ENCODE peak calls at places on chromosomes 1 and 21, in eight cellular contexts. Y is astrocyte of the cerebellum; U is thoracic aorta; H is CD8-positive, alpha-beta memory T cell; N is effector memory CD4-positive, alpha-beta T cell; W is PC-3; X is HCT116; T is fibroblast of lung. D is an unnamed sample.

GRCh38 chr1:234535763-234536515 is 57.0 kb upstream of the TARBP1 start:
- DNase-seq in N (no peak), W (no peak), T (peak), U (peak), X (no peak), Y (no peak), H (no peak), D (peak)

GRCh38 chr21:15592271-15592860 is 137.4 kb upstream of the USP25 start:
- DNase-seq in N (no peak), X (peak), U (no peak), W (peak), H (peak), T (peak), Y (peak), D (no peak)

GRCh38 chr1:43441166-43441893 is 12.4 kb downstream of the HYI start:
- DNase-seq in N (no peak), T (no peak), H (no peak), X (no peak), U (no peak), W (no peak), Y (no peak), D (peak)

GRCh38 chr1:30523055-30524020 is 200.0 kb downstream of the MATN1 start:
- DNase-seq in N (no peak), H (no peak), W (peak), X (peak), Y (peak), T (peak), U (no peak), D (no peak)

GRCh38 chr1:8880068-8880676 is 1.7 kb upstream of the ENO1 start:
- DNase-seq in H (no peak), W (peak), Y (peak), T (peak), U (peak), X (no peak), N (no peak), D (peak)

GRCh38 chr1:167500283-167500860 is 18.0 kb downstream of the CD247 start:
- DNase-seq in Y (no peak), H (no peak), U (no peak), T (no peak), X (no peak), N (no peak), W (no peak), D (no peak)

GRCh38 chr1:5998051-5998905 is 6.1 kb upstream of the NPHP4 start:
- DNase-seq in H (no peak), T (no peak), U (no peak), W (no peak), X (no peak), Y (no peak), N (no peak), D (no peak)

GRCh38 chr1:9166289-9167235 is 37.7 kb upstream of the GPR157 start:
- DNase-seq in Y (peak), H (no peak), W (peak), X (no peak), T (peak), N (no peak), U (no peak), D (no peak)

GRCh38 chr1:211420389-211420788 is 71.6 kb downstream of the RD3 start:
- DNase-seq in U (no peak), W (peak), T (peak), X (no peak), Y (peak), H (no peak), N (no peak), D (no peak)

GRCh38 chr1:10918531-10918930 is 93.9 kb upstream of the TARDBP start:
- DNase-seq in H (no peak), Y (peak), T (peak), W (no peak), X (no peak), N (no peak), U (no peak), D (no peak)

GRCh38 chr1:199447906-199448305 is 579.6 kb upstream of the NR5A2 start:
- DNase-seq in W (no peak), H (no peak), U (no peak), N (no peak), X (no peak), T (no peak), Y (no peak), D (no peak)

GRCh38 chr1:4702927-4703326 is 48.5 kb downstream of the AJAP1 start:
- DNase-seq in U (no peak), H (no peak), N (no peak), Y (no peak), X (no peak), W (no peak), T (no peak), D (no peak)

GRCh38 chr21:42630626-42631025 is 22.8 kb upstream of the PDE9A start:
- DNase-seq in T (no peak), U (no peak), Y (no peak), H (no peak), N (no peak), X (no peak), W (no peak), D (no peak)

GRCh38 chr1:79811173-79811572 is 804.6 kb upstream of the ADGRL4 start:
- DNase-seq in Y (peak), W (peak), U (no peak), H (no peak), N (no peak), X (no peak), T (peak), D (no peak)

GRCh38 chr1:54715493-54716298 is at the start of gene TTC4:
- DNase-seq in H (peak), N (peak), Y (peak), W (peak), T (peak), X (peak), U (peak), D (peak)

GRCh38 chr1:54711536-54711935 is 4.1 kb upstream of the TTC4 start:
- DNase-seq in N (no peak), W (no peak), H (no peak), T (no peak), U (no peak), X (no peak), Y (no peak), D (no peak)

GRCh38 chr1:54710841-54711240 is 4.8 kb upstream of the TTC4 start:
- DNase-seq in N (no peak), U (no peak), Y (no peak), W (no peak), H (no peak), X (no peak), T (no peak), D (no peak)

GRCh38 chr1:54716299-54717047 is 812 bp downstream of the TTC4 start:
- DNase-seq in Y (no peak), N (no peak), T (peak), W (peak), X (no peak), U (no peak), H (no peak), D (no peak)

GRCh38 chr1:54714881-54715492 is 674 bp upstream of the TTC4 start:
- DNase-seq in T (no peak), W (peak), U (no peak), X (no peak), Y (no peak), H (peak), N (no peak), D (no peak)
- H3K4me3 ChIP-seq in T (no peak), W (peak), U (peak), X (peak), Y (peak), H (peak), N (peak), D (peak)

GRCh38 chr1:198173832-198174231 is 17.0 kb downstream of the NEK7 start:
- DNase-seq in W (no peak), U (no peak), H (no peak), N (no peak), Y (no peak), T (peak), X (no peak), D (no peak)

GRCh38 chr1:198178615-198179014 is 21.8 kb downstream of the NEK7 start:
- DNase-seq in W (no peak), Y (no peak), X (no peak), T (no peak), U (no peak), N (no peak), H (no peak), D (no peak)

GRCh38 chr1:198174297-198174696 is 17.5 kb downstream of the NEK7 start:
- DNase-seq in Y (no peak), T (no peak), H (peak), X (no peak), U (no peak), N (no peak), W (no peak), D (no peak)

GRCh38 chr1:198176179-198176578 is 19.4 kb downstream of the NEK7 start:
- DNase-seq in X (no peak), W (no peak), H (no peak), Y (no peak), U (no peak), N (no peak), T (no peak), D (no peak)

DNA sequence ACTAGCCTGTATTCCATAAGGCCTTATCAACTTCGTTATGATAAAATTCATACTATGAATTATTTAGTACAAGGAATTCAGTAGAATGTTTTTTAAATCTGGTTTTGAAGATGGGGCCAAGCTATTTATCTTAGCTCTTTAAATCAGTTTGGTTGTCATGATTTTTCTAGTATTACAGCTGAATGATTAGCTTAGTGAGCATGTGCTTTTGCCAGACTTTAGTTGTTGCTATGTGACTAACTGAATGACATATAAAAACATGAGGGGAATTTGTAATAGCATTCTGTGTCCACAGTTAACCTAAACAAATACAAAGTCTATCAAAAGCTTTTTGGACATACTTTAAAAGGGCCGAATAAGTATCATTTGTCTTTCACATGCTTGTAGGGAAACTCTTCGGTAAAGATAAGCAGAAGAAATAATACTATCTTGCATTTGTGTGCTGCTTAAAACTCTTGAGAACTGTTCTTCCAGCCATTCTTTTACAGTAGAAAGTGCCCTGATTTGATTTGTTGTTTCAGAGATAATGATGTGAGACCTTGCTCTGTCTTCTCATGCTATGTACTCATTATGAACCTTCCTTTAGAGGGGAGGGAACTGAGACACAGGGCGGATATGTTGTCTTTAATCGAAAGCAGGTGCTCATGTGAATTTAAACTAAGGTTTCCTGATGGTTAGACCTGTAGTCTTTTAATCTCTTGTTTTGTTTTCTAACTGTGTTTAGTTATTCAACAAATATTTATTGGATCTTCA is 18.8 kb downstream of the NEK7 start:
- DNase-seq in U (no peak), Y (no peak), H (peak), W (peak), T (peak), X (no peak), N (no peak), D (no peak)
- H3K4me3 ChIP-seq in U (no peak), Y (no peak), H (peak), W (no peak), T (no peak), X (no peak), N (no peak), D (no peak)

GRCh38 chr1:204080163-204080903 is 7.4 kb downstream of the SOX13 start:
- DNase-seq in Y (peak), U (peak), X (peak), N (no peak), W (peak), H (no peak), T (peak), D (peak)

GRCh38 chr1:204077979-204078696 is 5.2 kb downstream of the SOX13 start:
- DNase-seq in U (no peak), W (no peak), N (no peak), T (peak), H (no peak), X (no peak), Y (no peak), D (no peak)

GRCh38 chr1:204081791-204082513 is 9.0 kb downstream of the SOX13 start:
- DNase-seq in T (no peak), H (no peak), N (no peak), U (no peak), W (no peak), X (no peak), Y (no peak), D (peak)

GRCh38 chr1:204081156-204081790 is 8.4 kb downstream of the SOX13 start:
- DNase-seq in H (no peak), W (no peak), U (no peak), T (peak), X (no peak), N (no peak), Y (no peak), D (peak)

GRCh38 chr1:204079608-204079999 is 6.7 kb downstream of the SOX13 start:
- DNase-seq in H (no peak), T (no peak), X (no peak), W (no peak), Y (no peak), N (no peak), U (no peak), D (no peak)
- H3K4me3 ChIP-seq in H (no peak), T (no peak), X (peak), W (peak), Y (no peak), N (no peak), U (peak), D (no peak)

GRCh38 chr1:230107941-230108340 is 40.9 kb downstream of the GALNT2 start:
- DNase-seq in T (no peak), Y (no peak), X (no peak), U (no peak), H (no peak), W (no peak), N (no peak), D (no peak)

GRCh38 chr1:230105754-230106625 is 39.0 kb downstream of the GALNT2 start:
- DNase-seq in U (no peak), T (peak), Y (no peak), X (peak), H (no peak), W (peak), N (no peak), D (no peak)

GRCh38 chr1:230103341-230104173 is 36.5 kb downstream of the GALNT2 start:
- DNase-seq in X (no peak), Y (no peak), U (no peak), N (no peak), H (no peak), T (peak), W (peak), D (no peak)

GRCh38 chr1:230104395-230105244 is 37.6 kb downstream of the GALNT2 start:
- DNase-seq in N (no peak), Y (peak), W (peak), H (no peak), U (peak), T (peak), X (peak), D (peak)

GRCh38 chr1:230105245-230105753 is 38.3 kb downstream of the GALNT2 start:
- DNase-seq in N (no peak), T (no peak), Y (no peak), U (no peak), X (no peak), H (no peak), W (no peak), D (no peak)
- H3K4me3 ChIP-seq in N (no peak), T (no peak), Y (peak), U (peak), X (peak), H (no peak), W (peak), D (no peak)

DNA sequence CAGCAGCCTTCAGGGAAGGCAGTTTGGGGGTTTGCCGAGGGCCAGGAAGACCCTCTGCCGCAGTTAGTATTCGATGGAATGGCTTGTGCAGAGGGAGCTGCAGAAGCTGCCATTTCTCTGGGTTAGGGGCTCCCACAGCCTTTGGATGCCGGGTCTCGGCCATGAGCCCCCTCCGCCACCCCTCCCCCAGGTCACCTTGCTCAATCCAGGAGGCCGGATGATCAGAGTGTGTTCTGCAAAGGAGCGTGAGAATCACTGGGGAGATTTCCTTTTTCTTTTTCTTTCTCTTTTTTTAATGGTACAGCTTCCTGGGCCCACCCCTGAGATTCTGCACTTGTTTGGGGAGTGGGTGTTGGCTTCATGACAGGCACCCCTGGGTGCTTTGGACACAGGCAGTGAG is 18.2 kb downstream of the TNFRSF1B start:
- DNase-seq in T (no peak), U (no peak), N (no peak), W (no peak), Y (no peak), H (no peak), X (no peak), D (no peak)
- H3K4me3 ChIP-seq in T (no peak), U (no peak), N (no peak), W (no peak), Y (no peak), H (no peak), X (no peak), D (peak)

DNA sequence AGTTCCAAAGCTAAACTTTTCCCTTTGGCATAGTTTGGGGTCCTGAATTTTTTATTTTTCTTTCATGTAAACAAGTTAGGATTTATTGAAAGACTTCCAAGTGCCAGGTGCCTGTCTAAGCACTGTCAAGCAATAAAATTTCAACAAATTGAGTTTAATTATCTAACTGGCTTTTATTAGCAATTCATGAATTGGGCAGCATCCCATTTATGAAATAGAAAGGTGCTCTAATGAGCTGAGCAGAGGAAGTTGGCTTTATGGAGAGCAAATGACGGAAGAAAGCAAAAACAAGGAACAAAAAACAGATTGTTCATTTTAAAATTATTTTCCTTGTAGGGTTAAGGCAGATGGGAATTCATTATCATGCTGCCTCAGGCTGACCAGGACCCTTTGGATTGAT is 21.6 kb upstream of the COG2 start:
- DNase-seq in X (no peak), T (no peak), U (no peak), H (no peak), N (no peak), Y (no peak), W (no peak), D (no peak)
- H3K4me3 ChIP-seq in X (no peak), T (no peak), U (no peak), H (no peak), N (no peak), Y (no peak), W (no peak), D (no peak)